ENCODE peak calls at places on chromosomes 4 and X, in seven cellular contexts. U is NCI-H1694, B is upper lobe of right lung, R is NCI-H510A, P is NAMALWA, C is AG08396, Y is kidney glomerular epithelial cell. I is an unnamed sample.
A peak's percentile ranks its signal among the peaks of the same experiment; 100 is the strongest.

GRCh38 chr4:124940387-124940786 is 227.9 kb upstream of the ANKRD50 start:
- DNase-seq in Y (peak; percentile 99), P (no peak), B (no peak), C (peak; percentile 33), U (no peak), R (no peak), I (peak; percentile 99)

GRCh38 chr4:76459291-76459723 is 24.3 kb downstream of the SHROOM3 start:
- DNase-seq in R (no peak), C (peak; percentile 30), Y (peak; percentile 88), U (no peak), P (no peak), B (no peak), I (peak; percentile 93)

GRCh38 chrX:153750126-153750774 is 13.8 kb upstream of the PLXNB3 start:
- DNase-seq in Y (no peak), U (peak; percentile 57), R (no peak), B (no peak), P (no peak), C (no peak), I (no peak)

GRCh38 chrX:45621356-45622041 is 420.8 kb upstream of the DIPK2B start:
- DNase-seq in Y (no peak), C (peak; percentile 53), U (no peak), B (no peak), P (no peak), R (no peak), I (peak; percentile 53)

GRCh38 chrX:41692162-41692749 is 3.5 kb downstream of the GPR34 start:
- DNase-seq in Y (no peak), P (no peak), C (no peak), R (no peak), U (no peak), B (no peak), I (peak; percentile 70)

GRCh38 chr4:75287738-75288517 is 226.3 kb downstream of the RCHY1 start:
- DNase-seq in R (no peak), U (no peak), B (no peak), P (no peak), Y (no peak), C (no peak), I (no peak)

GRCh38 chr4:140117946-140118345 is 36.0 kb downstream of the MAML3 start:
- DNase-seq in P (no peak), R (no peak), B (no peak), Y (peak; percentile 20), C (no peak), U (no peak), I (no peak)

GRCh38 chrX:39058724-39059123 is 257.5 kb downstream of the MID1IP1 start:
- DNase-seq in Y (no peak), R (no peak), C (no peak), U (no peak), P (no peak), B (no peak), I (no peak)

GRCh38 chrX:22135994-22136684 is 104.0 kb downstream of the PHEX start:
- DNase-seq in U (peak; percentile 57), R (no peak), Y (peak; percentile 64), C (peak; percentile 36), B (no peak), P (peak; percentile 64), I (peak; percentile 59)

GRCh38 chr4:25859429-25860148 is 3.2 kb downstream of the SEL1L3 start:
- DNase-seq in R (no peak), C (no peak), Y (no peak), U (no peak), P (peak; percentile 76), B (no peak), I (peak; percentile 14)

GRCh38 chr4:180394307-180394706 is 1848.9 kb upstream of the TENM3 start:
- DNase-seq in U (no peak), R (no peak), Y (no peak), C (no peak), P (no peak), B (no peak), I (no peak)

GRCh38 chrX:69080912-69081465 is 84.3 kb downstream of the PJA1 start:
- DNase-seq in C (no peak), U (no peak), P (no peak), B (no peak), R (no peak), Y (no peak), I (no peak)

GRCh38 chrX:16250296-16250695 is 83.0 kb downstream of the MAGEB17 start:
- DNase-seq in Y (no peak), R (no peak), U (no peak), B (no peak), P (no peak), C (no peak), I (peak; percentile 3)

GRCh38 chr4:119498520-119498919 is 130.1 kb downstream of the PDE5A start:
- DNase-seq in C (peak; percentile 11), P (no peak), Y (no peak), U (no peak), B (no peak), R (peak; percentile 61), I (peak; percentile 72)

GRCh38 chr4:57424231-57424897 is 314.2 kb upstream of the IGFBP7 start:
- DNase-seq in Y (peak; percentile 7), U (no peak), P (no peak), C (peak; percentile 47), B (no peak), R (no peak), I (peak; percentile 74)

GRCh38 chr4:1033840-1034551 is 22.6 kb downstream of the FGFRL1 start:
- DNase-seq in U (no peak), P (no peak), Y (no peak), C (peak; percentile 85), R (no peak), B (no peak), I (peak; percentile 72)

GRCh38 chr4:151917145-151917775 is 156.5 kb upstream of the GATB start:
- DNase-seq in B (no peak), R (no peak), Y (no peak), U (no peak), P (no peak), C (no peak), I (no peak)

GRCh38 chrX:153157450-153157849 is 21.6 kb upstream of the MAGEA1 start:
- DNase-seq in R (no peak), C (no peak), P (no peak), U (no peak), B (no peak), Y (no peak), I (no peak)

GRCh38 chrX:41200785-41201184 is 115.5 kb downstream of the USP9X start:
- DNase-seq in C (no peak), U (no peak), B (no peak), R (no peak), P (no peak), Y (no peak), I (no peak)

GRCh38 chr4:7850489-7850888 is 89.2 kb downstream of the AFAP1 start:
- DNase-seq in R (no peak), U (no peak), P (no peak), Y (no peak), B (no peak), C (no peak), I (no peak)

GRCh38 chr4:21652508-21653108 is 296.0 kb downstream of the KCNIP4 start:
- DNase-seq in C (no peak), B (no peak), U (no peak), R (no peak), Y (no peak), P (no peak), I (no peak)

GRCh38 chr4:174611792-174612191 is 89.5 kb upstream of the HPGD start:
- DNase-seq in U (no peak), C (no peak), B (no peak), Y (no peak), R (no peak), P (peak; percentile 23), I (no peak)

GRCh38 chrX:83508006-83508405 is at the start of gene POU3F4:
- DNase-seq in C (peak; percentile 21), P (no peak), U (no peak), R (no peak), Y (no peak), B (peak; percentile 45), I (no peak)

GRCh38 chr4:152534541-152535231 is 1.2 kb downstream of the FBXW7 start:
- DNase-seq in U (no peak), P (peak; percentile 70), Y (peak; percentile 18), B (peak; percentile 83), C (peak; percentile 34), R (peak; percentile 6), I (peak; percentile 21)

GRCh38 chr4:107740950-107741701 is 21.1 kb upstream of the PAPSS1 start:
- DNase-seq in B (no peak), Y (no peak), P (no peak), C (no peak), R (no peak), U (no peak), I (peak; percentile 88)

GRCh38 chrX:16466640-16467432 is 183.1 kb upstream of the S100G start:
- DNase-seq in R (no peak), P (no peak), B (no peak), C (peak; percentile 33), U (no peak), Y (no peak), I (peak; percentile 16)

GRCh38 chr4:164509951-164510350 is 244.0 kb upstream of the SMIM31 start:
- DNase-seq in R (no peak), U (no peak), P (no peak), Y (no peak), B (no peak), C (no peak), I (no peak)

GRCh38 chrX:40368611-40369061 is 212.1 kb upstream of the ATP6AP2 start:
- DNase-seq in U (no peak), P (no peak), B (no peak), Y (peak; percentile 4), R (no peak), C (no peak), I (no peak)

I was measured in fibroblast of pulmonary artery.